ENCODE peak calls at places on chromosomes 3 and 15, in ten cellular contexts. A is DMS153; X is posterior cingulate gyrus; Q is HAP-1; T is activated naive CD8-positive, alpha-beta T cell treated with anti-CD3 and anti-CD28 coated beads, Interleukin-2, amount 50 U/mL, for 16 hours; V is GM04504; R is nucleus accumbens; U is activated naive CD4-positive, alpha-beta T cell treated with Interleukin-2 at 50 U/mL for 16 hours; Z is stimulated activated CD4-positive, alpha-beta T cell treated with anti-CD3 and anti-CD28 coated beads, Interleukin-4, amount 100 ng/mL, for 24 hours; P is sciatic nerve. K is an unnamed sample.

GRCh38 chr3:146781606-146782005 is 176.5 kb upstream of the PLSCR5 start:
- DNase-seq in T (no peak), U (no peak), X (no peak), R (no peak), A (no peak), Q (no peak), V (no peak), Z (no peak), P (no peak), K (no peak)

GRCh38 chr15:77737238-77738037 is 104.7 kb upstream of the LINGO1 start:
- DNase-seq in T (no peak), X (no peak), P (no peak), V (no peak), A (no peak), Q (no peak), U (no peak), R (no peak), Z (no peak), K (no peak)

GRCh38 chr3:174548841-174549623 is 310.1 kb upstream of the NAALADL2 start:
- DNase-seq in A (no peak), V (no peak), Q (no peak), X (no peak), Z (no peak), U (no peak), R (no peak), P (no peak), T (no peak), K (no peak)

GRCh38 chr15:35139822-35140221 is 54.7 kb upstream of the NANOGP8 start:
- DNase-seq in U (no peak), Q (no peak), X (no peak), R (no peak), P (no peak), T (no peak), Z (no peak), A (no peak), V (no peak), K (no peak)

GRCh38 chr15:24916305-24917009 is 38.3 kb upstream of the SNRPN start:
- DNase-seq in R (no peak), U (no peak), P (no peak), Q (no peak), X (no peak), V (no peak), Z (no peak), T (no peak), A (no peak), K (no peak)

GRCh38 chr3:193553606-193554005 is 1.1 kb downstream of the ATP13A4 start:
- DNase-seq in A (no peak), P (no peak), Q (peak), X (no peak), U (no peak), T (no peak), R (no peak), Z (no peak), V (no peak), K (no peak)

GRCh38 chr3:9352917-9353823 is 9.7 kb upstream of the THUMPD3 start:
- DNase-seq in U (peak), X (peak), Z (peak), P (peak), T (no peak), V (peak), A (peak), Q (peak), R (peak), K (peak)

GRCh38 chr3:64873400-64873799 is 185.6 kb upstream of the ADAMTS9 start:
- DNase-seq in A (no peak), Q (no peak), R (no peak), T (no peak), P (no peak), X (no peak), V (no peak), U (no peak), Z (no peak), K (no peak)

GRCh38 chr15:88274534-88275460 is 18.3 kb upstream of the NTRK3 start:
- DNase-seq in Q (peak), T (no peak), P (peak), V (peak), U (peak), A (no peak), X (peak), Z (peak), R (peak), K (peak)

GRCh38 chr3:98171066-98171465 is 4.6 kb downstream of the OR5H15 start:
- DNase-seq in X (no peak), P (no peak), A (no peak), R (no peak), Q (no peak), T (no peak), U (no peak), V (no peak), Z (no peak), K (no peak)

GRCh38 chr3:152737021-152737908 is 97.7 kb upstream of the P2RY1 start:
- DNase-seq in R (no peak), U (no peak), X (no peak), T (no peak), A (no peak), Z (no peak), P (no peak), V (peak), Q (no peak), K (no peak)

GRCh38 chr15:85646538-85647091 is 148.1 kb downstream of the KLHL25 start:
- DNase-seq in V (peak), Q (no peak), Z (peak), P (no peak), T (no peak), X (no peak), R (no peak), U (peak), A (no peak), K (no peak)

GRCh38 chr3:134666466-134666865 is 15.6 kb upstream of the KY start:
- DNase-seq in Z (no peak), Q (no peak), R (no peak), V (peak), T (no peak), A (no peak), P (no peak), U (no peak), X (no peak), K (no peak)

GRCh38 chr3:64708456-64708855 is 20.7 kb upstream of the ADAMTS9 start:
- DNase-seq in U (no peak), Q (no peak), X (no peak), Z (no peak), R (no peak), P (no peak), T (no peak), V (no peak), A (no peak), K (no peak)

GRCh38 chr15:73691398-73691797 is 7.2 kb downstream of the CD276 start:
- DNase-seq in Q (no peak), V (peak), U (no peak), X (no peak), A (no peak), T (no peak), Z (no peak), P (peak), R (no peak), K (no peak)

GRCh38 chr15:70142072-70142321 is 44.3 kb upstream of the TLE3 start:
- DNase-seq in X (no peak), P (no peak), U (no peak), Q (no peak), V (no peak), Z (no peak), A (no peak), R (no peak), T (no peak), K (no peak)

GRCh38 chr3:56702487-56703315 is 19.6 kb upstream of the TASOR start:
- DNase-seq in Q (peak), P (no peak), X (no peak), V (peak), R (peak), Z (peak), U (peak), T (no peak), A (peak), K (no peak)

GRCh38 chr3:42263354-42264346 is 2.3 kb downstream of the CCK start:
- DNase-seq in Z (peak), T (no peak), Q (no peak), A (no peak), P (no peak), V (no peak), U (no peak), X (peak), R (no peak), K (no peak)

GRCh38 chr15:53559364-53560253 is 199.9 kb downstream of the WDR72 start:
- DNase-seq in Z (no peak), V (no peak), P (no peak), R (no peak), T (no peak), Q (no peak), A (no peak), U (no peak), X (no peak), K (no peak)

GRCh38 chr3:127043041-127043641 is 60.2 kb downstream of the PLXNA1 start:
- DNase-seq in V (no peak), Q (no peak), X (peak), U (no peak), P (peak), Z (no peak), R (no peak), T (no peak), A (no peak), K (no peak)

GRCh38 chr15:90681480-90681879 is 35.7 kb upstream of the BLM start:
- DNase-seq in A (no peak), U (no peak), T (no peak), Z (no peak), P (peak), Q (no peak), V (peak), R (no peak), X (no peak), K (no peak)

GRCh38 chr3:123395235-123395634 is 53.7 kb downstream of the ADCY5 start:
- DNase-seq in U (no peak), Q (no peak), A (no peak), V (no peak), X (peak), P (no peak), Z (no peak), R (no peak), T (no peak), K (no peak)

GRCh38 chr3:194592798-194593752 is 40.1 kb downstream of the TMEM44 start:
- DNase-seq in U (no peak), T (no peak), R (no peak), Q (no peak), A (no peak), P (no peak), X (peak), Z (no peak), V (peak), K (no peak)

GRCh38 chr3:121995190-121996137 is 26.6 kb downstream of the ILDR1 start:
- DNase-seq in Q (peak), Z (peak), A (peak), R (peak), U (no peak), T (no peak), V (peak), X (no peak), P (no peak), K (no peak)

GRCh38 chr15:81280086-81280485 is 43.9 kb downstream of the STARD5 start:
- DNase-seq in Q (no peak), T (no peak), X (no peak), P (no peak), U (no peak), V (no peak), Z (no peak), R (no peak), A (no peak), K (no peak)

GRCh38 chr15:69758810-69759410 is 306.3 kb downstream of the RPLP1 start:
- DNase-seq in Q (no peak), Z (peak), R (no peak), T (peak), X (no peak), U (peak), P (no peak), A (no peak), V (no peak), K (peak)

GRCh38 chr3:182795383-182795782 is 2.1 kb downstream of the ATP11B start:
- DNase-seq in Z (peak), T (no peak), X (no peak), R (no peak), V (no peak), A (peak), P (no peak), U (peak), Q (peak), K (peak)

GRCh38 chr3:197242784-197243432 is 55.5 kb downstream of the DLG1 start:
- DNase-seq in Q (no peak), X (no peak), R (no peak), V (no peak), P (no peak), T (no peak), A (no peak), Z (no peak), U (no peak), K (no peak)

GRCh38 chr3:14900881-14901873 is 46.2 kb upstream of the NR2C2 start:
- DNase-seq in Z (no peak), U (no peak), R (no peak), A (no peak), Q (no peak), V (no peak), X (no peak), P (no peak), T (no peak), K (no peak)

GRCh38 chr3:25460751-25461150 is 32.7 kb downstream of the RARB start:
- DNase-seq in R (no peak), Q (no peak), U (no peak), T (no peak), P (no peak), Z (no peak), A (no peak), V (no peak), X (no peak), K (no peak)

GRCh38 chr15:86432861-86433260 is 353.2 kb downstream of the AGBL1 start:
- DNase-seq in Z (no peak), T (no peak), Q (no peak), P (no peak), X (no peak), V (no peak), U (no peak), R (no peak), A (no peak), K (no peak)

GRCh38 chr15:79431636-79432344 is at the start of gene MINAR1:
- DNase-seq in V (peak), R (no peak), U (no peak), T (no peak), Q (peak), A (no peak), P (no peak), Z (no peak), X (peak), K (no peak)

GRCh38 chr15:69789648-69790393 is 307.9 kb downstream of the TLE3 start:
- DNase-seq in X (no peak), Z (no peak), V (no peak), R (no peak), T (no peak), Q (no peak), A (no peak), U (no peak), P (no peak), K (no peak)

GRCh38 chr15:67225336-67225735 is 29.1 kb downstream of the AAGAB start:
- DNase-seq in Q (no peak), P (no peak), A (no peak), V (peak), T (no peak), X (no peak), R (no peak), Z (no peak), U (no peak), K (no peak)